ENCODE peak calls at places on chromosomes 16 and 17, in seven cellular contexts. C is stimulated activated naive CD8-positive, alpha-beta T cell treated with anti-CD3 and anti-CD28 coated beads, Interleukin-15, amount 100 ng/mL, for 72 hours; I is amniotic epithelial cell; M is EL; Y is brain microvascular endothelial cell; B is AG04449; W is stomach. V is an unnamed sample.

GRCh38 chr17:57136355-57136754 is 51.3 kb downstream of the AKAP1 start:
- DNase-seq in C (no peak), I (no peak), M (no peak), Y (no peak), B (no peak), W (no peak), V (no peak)

GRCh38 chr16:69840975-69841374 is 78.8 kb downstream of the WWP2 start:
- DNase-seq in C (no peak), I (peak), M (no peak), Y (no peak), B (no peak), W (peak), V (no peak)

GRCh38 chr17:72618018-72618509 is 474.4 kb downstream of the SLC39A11 start:
- DNase-seq in C (no peak), I (no peak), M (no peak), Y (no peak), B (no peak), W (peak), V (peak)

GRCh38 chr16:26668026-26668425 is 398.7 kb upstream of the C16orf82 start:
- DNase-seq in C (no peak), I (no peak), M (no peak), Y (no peak), B (no peak), W (no peak), V (no peak)

GRCh38 chr16:27508476-27508875 is 41.2 kb downstream of the GTF3C1 start:
- DNase-seq in C (no peak), I (no peak), M (no peak), Y (no peak), B (no peak), W (no peak), V (no peak)

GRCh38 chr17:60386475-60387058 is 5.4 kb downstream of the USP32 start:
- DNase-seq in C (no peak), I (no peak), M (no peak), Y (no peak), B (no peak), W (no peak), V (no peak)

GRCh38 chr16:58348986-58349385 is 43.3 kb upstream of the GINS3 start:
- DNase-seq in C (no peak), I (peak), M (peak), Y (no peak), B (no peak), W (no peak), V (no peak)

GRCh38 chr16:68332411-68333121 is 21.7 kb downstream of the PRMT7 start:
- DNase-seq in C (no peak), I (peak), M (peak), Y (peak), B (no peak), W (no peak), V (peak)

GRCh38 chr17:80449930-80450576 is 26.4 kb downstream of the NPTX1 start:
- DNase-seq in C (no peak), I (no peak), M (no peak), Y (no peak), B (no peak), W (no peak), V (no peak)

GRCh38 chr17:17170346-17170976 is 35.7 kb downstream of the PLD6 start:
- DNase-seq in C (no peak), I (peak), M (peak), Y (no peak), B (peak), W (no peak), V (no peak)

GRCh38 chr17:36728030-36728991 is 126.9 kb downstream of the MRM1 start:
- DNase-seq in C (no peak), I (no peak), M (no peak), Y (no peak), B (no peak), W (no peak), V (no peak)

GRCh38 chr17:15882058-15882720 is 62.7 kb upstream of the ADORA2B start:
- DNase-seq in C (no peak), I (no peak), M (no peak), Y (no peak), B (no peak), W (no peak), V (no peak)

GRCh38 chr16:1379054-1379862 is 27.5 kb downstream of the GNPTG start:
- DNase-seq in C (peak), I (peak), M (peak), Y (peak), B (peak), W (peak), V (peak)

GRCh38 chr17:48545022-48545376 is at the start of gene HOXB2:
- DNase-seq in C (no peak), I (peak), M (no peak), Y (no peak), B (no peak), W (no peak), V (peak)

GRCh38 chr17:63601439-63602371 is 1.0 kb downstream of the TACO1 start:
- DNase-seq in C (no peak), I (peak), M (peak), Y (no peak), B (no peak), W (no peak), V (peak)

GRCh38 chr17:1789936-1790335 is 28.1 kb downstream of the SERPINF1 start:
- DNase-seq in C (no peak), I (no peak), M (no peak), Y (no peak), B (no peak), W (no peak), V (no peak)

GRCh38 chr17:82930924-82931695 is 91.3 kb upstream of the ZNF750 start:
- DNase-seq in C (no peak), I (no peak), M (no peak), Y (no peak), B (no peak), W (peak), V (no peak)

GRCh38 chr16:5826332-5826731 is 728.7 kb upstream of the EEF2KMT start:
- DNase-seq in C (no peak), I (no peak), M (no peak), Y (no peak), B (no peak), W (no peak), V (no peak)

GRCh38 chr16:47431960-47432359 is 28.9 kb downstream of the ITFG1 start:
- DNase-seq in C (no peak), I (no peak), M (no peak), Y (no peak), B (no peak), W (no peak), V (no peak)

GRCh38 chr17:42072323-42073187 is 22.2 kb upstream of the C17orf113 start:
- DNase-seq in C (no peak), I (no peak), M (no peak), Y (no peak), B (no peak), W (peak), V (no peak)

GRCh38 chr17:59846391-59847165 is 46.2 kb downstream of the TUBD1 start:
- DNase-seq in C (peak), I (peak), M (peak), Y (peak), B (no peak), W (peak), V (peak)

GRCh38 chr16:56327071-56327928 is 98.0 kb downstream of the AMFR start:
- DNase-seq in C (no peak), I (no peak), M (no peak), Y (no peak), B (no peak), W (no peak), V (no peak)

GRCh38 chr16:50864386-50864785 is 122.5 kb downstream of the CYLD start:
- DNase-seq in C (no peak), I (no peak), M (no peak), Y (no peak), B (no peak), W (no peak), V (no peak)

GRCh38 chr17:77807051-77807745 is 151.3 kb upstream of the TNRC6C start:
- DNase-seq in C (no peak), I (no peak), M (no peak), Y (no peak), B (no peak), W (no peak), V (no peak)

GRCh38 chr17:42289863-42290165 is 1.5 kb downstream of the STAT5A start:
- DNase-seq in C (peak), I (no peak), M (no peak), Y (no peak), B (no peak), W (no peak), V (no peak)

V was measured in fibroblast of pulmonary artery.